ENCODE peak calls at places on chromosomes 3 and 15, in eight cellular contexts. One of them, this sample, is unnamed. For H3K36me3, the result is how much of the 10 kb centered on the place peaks cover.

GRCh38 chr15:78209646-78210348 is 24.6 kb downstream of the ACSBG1 start:
- DNase-seq in neural progenitor cell: no peak
- DNase-seq in BE2C: no peak
- DNase-seq in iPS DF 6.9: no peak
- DNase-seq in MG63: peak
- DNase-seq in psoas muscle: no peak
- DNase-seq in thoracic aorta: no peak
- DNase-seq in aorta: no peak
- DNase-seq in this sample: no peak

GRCh38 chr3:71559021-71559420 is 24.5 kb downstream of the FOXP1 start:
- DNase-seq in neural progenitor cell: no peak
- DNase-seq in BE2C: no peak
- DNase-seq in iPS DF 6.9: no peak
- DNase-seq in MG63: no peak
- DNase-seq in psoas muscle: no peak
- DNase-seq in thoracic aorta: no peak
- DNase-seq in aorta: no peak
- DNase-seq in this sample: no peak

GRCh38 chr3:354433-354832 is 157.9 kb downstream of the CHL1 start:
- DNase-seq in neural progenitor cell: peak
- DNase-seq in BE2C: peak
- DNase-seq in iPS DF 6.9: no peak
- DNase-seq in MG63: peak
- DNase-seq in psoas muscle: no peak
- DNase-seq in thoracic aorta: no peak
- DNase-seq in aorta: no peak
- DNase-seq in this sample: peak

GRCh38 chr15:34737379-34737928 is 17.3 kb downstream of the GJD2 start:
- DNase-seq in neural progenitor cell: no peak
- DNase-seq in BE2C: no peak
- DNase-seq in iPS DF 6.9: no peak
- DNase-seq in MG63: peak
- DNase-seq in psoas muscle: no peak
- DNase-seq in thoracic aorta: no peak
- DNase-seq in aorta: no peak
- DNase-seq in this sample: no peak

GRCh38 chr15:78059110-78059839 is 18.2 kb downstream of the TBC1D2B start:
- DNase-seq in neural progenitor cell: no peak
- DNase-seq in BE2C: no peak
- DNase-seq in iPS DF 6.9: no peak
- DNase-seq in MG63: no peak
- DNase-seq in psoas muscle: no peak
- DNase-seq in thoracic aorta: no peak
- DNase-seq in aorta: no peak
- DNase-seq in this sample: no peak

GRCh38 chr3:36489106-36489505 is 108.8 kb downstream of the STAC start:
- DNase-seq in neural progenitor cell: no peak
- DNase-seq in BE2C: no peak
- DNase-seq in iPS DF 6.9: no peak
- DNase-seq in MG63: no peak
- DNase-seq in psoas muscle: no peak
- DNase-seq in thoracic aorta: no peak
- DNase-seq in aorta: no peak
- DNase-seq in this sample: no peak

GRCh38 chr3:112074616-112075497 is 11.3 kb upstream of the C3orf52 start:
- DNase-seq in neural progenitor cell: no peak
- DNase-seq in BE2C: no peak
- DNase-seq in iPS DF 6.9: no peak
- DNase-seq in MG63: peak
- DNase-seq in psoas muscle: no peak
- DNase-seq in thoracic aorta: no peak
- DNase-seq in aorta: no peak
- DNase-seq in this sample: peak

GRCh38 chr3:55329849-55330248 is 157.3 kb downstream of the WNT5A start:
- DNase-seq in neural progenitor cell: no peak
- DNase-seq in BE2C: no peak
- DNase-seq in iPS DF 6.9: no peak
- DNase-seq in MG63: peak
- DNase-seq in psoas muscle: no peak
- DNase-seq in thoracic aorta: no peak
- DNase-seq in aorta: no peak
- DNase-seq in this sample: no peak

DNA sequence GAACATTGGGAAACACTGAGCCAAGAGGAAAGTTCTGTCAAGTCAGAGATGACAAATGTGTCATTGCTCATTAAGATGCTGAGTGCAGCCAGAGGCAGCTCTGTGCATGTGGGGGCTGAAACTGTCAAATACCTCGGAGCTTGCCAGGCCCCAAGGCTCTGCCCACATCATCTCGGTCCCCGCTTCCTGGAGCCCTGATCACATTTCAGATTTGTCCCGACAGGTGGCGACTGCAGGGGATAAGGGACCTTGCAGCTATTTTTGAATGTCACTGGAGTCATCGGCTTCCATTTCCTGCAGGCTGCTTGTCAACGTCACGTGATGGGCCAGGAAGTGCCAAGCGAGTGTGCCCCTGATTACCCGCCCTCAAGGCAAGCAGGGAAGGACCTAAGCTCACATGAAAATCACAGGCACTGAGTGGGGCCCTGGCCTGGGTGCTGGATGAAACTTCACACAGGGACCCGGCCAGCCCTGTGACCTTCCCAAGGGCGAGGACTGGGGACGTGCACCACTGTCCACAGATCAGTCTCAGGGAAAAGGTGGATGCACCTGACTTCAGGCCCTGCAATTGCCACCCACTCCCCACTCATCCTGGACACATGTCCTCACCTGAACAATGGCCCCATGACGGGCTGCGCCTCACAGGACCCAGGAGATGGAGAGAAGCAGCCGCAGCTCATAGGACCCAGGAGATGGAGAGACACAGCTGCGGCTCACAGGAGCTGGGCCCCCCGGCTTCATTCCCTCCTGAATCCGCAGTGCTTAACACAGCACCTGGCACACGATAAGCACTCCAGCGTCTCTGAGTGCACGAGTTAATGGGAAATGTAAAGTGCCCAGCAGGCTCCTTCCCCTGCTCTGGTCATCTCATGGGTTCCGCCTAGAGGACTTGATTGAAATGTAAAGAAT is 73.4 kb downstream of the NUP210 start:
- DNase-seq in neural progenitor cell: peak
- DNase-seq in BE2C: peak
- DNase-seq in iPS DF 6.9: no peak
- DNase-seq in MG63: no peak
- DNase-seq in psoas muscle: peak
- DNase-seq in thoracic aorta: no peak
- DNase-seq in aorta: no peak
- DNase-seq in this sample: peak
- H3K4me3 ChIP-seq in neural progenitor cell: peak
- H3K4me3 ChIP-seq in BE2C: no peak
- H3K4me3 ChIP-seq in iPS DF 6.9: no peak
- H3K4me3 ChIP-seq in MG63: no peak
- H3K4me3 ChIP-seq in psoas muscle: no peak
- H3K4me3 ChIP-seq in thoracic aorta: no peak
- H3K4me3 ChIP-seq in aorta: no peak
- H3K4me3 ChIP-seq in this sample: no peak

GRCh38 chr15:28114114-28114455 is 15.0 kb upstream of the OCA2 start:
- DNase-seq in neural progenitor cell: no peak
- DNase-seq in BE2C: no peak
- DNase-seq in iPS DF 6.9: no peak
- DNase-seq in MG63: no peak
- DNase-seq in psoas muscle: no peak
- DNase-seq in thoracic aorta: no peak
- DNase-seq in aorta: no peak
- DNase-seq in this sample: no peak
- H3K36me3 ChIP-seq in neural progenitor cell: under half
- H3K36me3 ChIP-seq in BE2C: half or more
- H3K36me3 ChIP-seq in iPS DF 6.9: under half
- H3K36me3 ChIP-seq in MG63: under half
- H3K36me3 ChIP-seq in psoas muscle: half or more
- H3K36me3 ChIP-seq in thoracic aorta: half or more
- H3K36me3 ChIP-seq in aorta: under half
- H3K36me3 ChIP-seq in this sample: under half

GRCh38 chr3:56758539-56758981 is 43.2 kb downstream of the ARHGEF3 start:
- DNase-seq in neural progenitor cell: no peak
- DNase-seq in BE2C: peak
- DNase-seq in iPS DF 6.9: no peak
- DNase-seq in MG63: peak
- DNase-seq in psoas muscle: no peak
- DNase-seq in thoracic aorta: no peak
- DNase-seq in aorta: no peak
- DNase-seq in this sample: peak
- H3K4me3 ChIP-seq in neural progenitor cell: no peak
- H3K4me3 ChIP-seq in BE2C: no peak
- H3K4me3 ChIP-seq in iPS DF 6.9: no peak
- H3K4me3 ChIP-seq in MG63: no peak
- H3K4me3 ChIP-seq in psoas muscle: no peak
- H3K4me3 ChIP-seq in thoracic aorta: no peak
- H3K4me3 ChIP-seq in aorta: no peak
- H3K4me3 ChIP-seq in this sample: no peak

DNA sequence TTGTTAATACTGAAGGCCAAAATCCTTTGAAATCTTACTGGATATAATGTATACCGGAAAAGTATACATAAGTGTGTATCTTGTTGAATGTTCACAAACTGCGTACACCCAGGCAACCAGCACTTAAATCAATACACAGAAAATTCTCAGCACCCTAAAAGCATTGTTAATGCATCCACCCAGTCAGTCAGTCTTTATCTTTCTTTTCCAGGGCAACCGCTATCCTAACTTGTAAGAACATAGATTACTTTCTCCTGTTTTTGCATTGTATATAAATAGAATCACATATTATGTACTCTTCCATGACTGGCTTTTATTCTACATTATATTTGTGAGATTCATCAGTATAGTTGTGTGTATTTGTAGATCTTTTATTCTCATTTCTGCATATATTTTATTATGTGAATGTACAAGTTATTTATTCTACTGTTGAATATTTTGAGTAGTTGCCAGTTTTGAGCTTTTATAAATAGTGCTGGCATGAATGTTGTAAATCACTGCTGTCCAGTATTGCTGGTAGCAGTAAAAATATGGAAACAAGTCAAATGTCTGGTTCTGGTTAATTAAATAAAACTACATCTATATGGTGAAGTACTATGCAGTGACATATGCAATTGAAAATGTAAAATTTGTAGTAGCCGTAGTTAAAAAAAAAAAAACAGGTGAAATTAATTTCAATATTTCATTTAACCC is 62.1 kb downstream of the PDCD6IP start:
- DNase-seq in neural progenitor cell: no peak
- DNase-seq in BE2C: no peak
- DNase-seq in iPS DF 6.9: no peak
- DNase-seq in MG63: no peak
- DNase-seq in psoas muscle: no peak
- DNase-seq in thoracic aorta: no peak
- DNase-seq in aorta: no peak
- DNase-seq in this sample: no peak
- H3K36me3 ChIP-seq in neural progenitor cell: under half
- H3K36me3 ChIP-seq in BE2C: under half
- H3K36me3 ChIP-seq in iPS DF 6.9: under half
- H3K36me3 ChIP-seq in MG63: under half
- H3K36me3 ChIP-seq in psoas muscle: half or more
- H3K36me3 ChIP-seq in thoracic aorta: under half
- H3K36me3 ChIP-seq in aorta: under half
- H3K36me3 ChIP-seq in this sample: under half